ENCODE peak calls at places on chromosome 16, in four cellular contexts. R, W, P and C are unnamed samples.
A peak's percentile ranks its signal among the peaks of the same experiment; 100 is the strongest.

GRCh38 chr16:9176547-9177418 is 85.3 kb downstream of the HAPSTR1 start:
- DNase-seq in R (no peak), W (no peak), P (no peak), C (no peak)

GRCh38 chr16:89971495-89972243 is 23.1 kb downstream of the DEF8 start:
- DNase-seq in R (peak; percentile 29), W (no peak), P (no peak), C (peak; percentile 90)

GRCh38 chr16:89357055-89357454 is 133.3 kb downstream of the ANKRD11 start:
- DNase-seq in R (no peak), W (no peak), P (no peak), C (no peak)

GRCh38 chr16:86292171-86292775 is 218.1 kb upstream of the FOXF1 start:
- DNase-seq in R (no peak), W (peak; percentile 65), P (no peak), C (no peak)

GRCh38 chr16:20899503-20900298 is 457 bp downstream of the DCUN1D3 start:
- DNase-seq in R (no peak), W (peak; percentile 89), P (peak; percentile 36), C (peak; percentile 87)

GRCh38 chr16:65572156-65572555 is 450.3 kb upstream of the CDH11 start:
- DNase-seq in R (no peak), W (no peak), P (no peak), C (no peak)

GRCh38 chr16:76114681-76115080 is 162.5 kb upstream of the CNTNAP4 start:
- DNase-seq in R (no peak), W (no peak), P (no peak), C (no peak)

GRCh38 chr16:15782573-15783365 is 74.1 kb downstream of the MYH11 start:
- DNase-seq in R (no peak), W (no peak), P (no peak), C (peak; percentile 36)

GRCh38 chr16:66426112-66427035 is 721 bp upstream of the BEAN1 start:
- DNase-seq in R (no peak), W (peak; percentile 75), P (no peak), C (no peak)

GRCh38 chr16:87790278-87791023 is 24.7 kb upstream of the KLHDC4 start:
- DNase-seq in R (peak; percentile 23), W (no peak), P (peak; percentile 94), C (no peak)

GRCh38 chr16:15523092-15523541 is 88.7 kb downstream of the BMERB1 start:
- DNase-seq in R (peak; percentile 57), W (no peak), P (peak; percentile 71), C (no peak)

GRCh38 chr16:70766176-70766575 is 34.8 kb downstream of the VAC14 start:
- DNase-seq in R (no peak), W (no peak), P (no peak), C (no peak)

GRCh38 chr16:72014675-72015074 is 6.1 kb downstream of the DHODH start:
- DNase-seq in R (no peak), W (no peak), P (no peak), C (no peak)

GRCh38 chr16:72013389-72013788 is 4.8 kb downstream of the DHODH start:
- DNase-seq in R (no peak), W (no peak), P (no peak), C (no peak)

GRCh38 chr16:72015124-72015523 is 6.6 kb downstream of the DHODH start:
- DNase-seq in R (no peak), W (no peak), P (no peak), C (no peak)

GRCh38 chr16:72013888-72014538 is 5.5 kb downstream of the DHODH start:
- DNase-seq in R (no peak), W (no peak), P (no peak), C (peak; percentile 81)

GRCh38 chr16:72012607-72013006 is 4.1 kb downstream of the DHODH start:
- DNase-seq in R (no peak), W (no peak), P (no peak), C (no peak)
- TF ChIP-seq POLR2A in R (no peak), W (no peak), P (no peak), C (no peak)

GRCh38 chr16:30902070-30902972 is 5.9 kb downstream of the CTF1 start:
- DNase-seq in R (peak; percentile 74), W (no peak), P (peak; percentile 77), C (peak; percentile 95)
- TF ChIP-seq POLR2A in R (peak; percentile 45), W (no peak), P (peak; percentile 59), C (no peak)

DNA sequence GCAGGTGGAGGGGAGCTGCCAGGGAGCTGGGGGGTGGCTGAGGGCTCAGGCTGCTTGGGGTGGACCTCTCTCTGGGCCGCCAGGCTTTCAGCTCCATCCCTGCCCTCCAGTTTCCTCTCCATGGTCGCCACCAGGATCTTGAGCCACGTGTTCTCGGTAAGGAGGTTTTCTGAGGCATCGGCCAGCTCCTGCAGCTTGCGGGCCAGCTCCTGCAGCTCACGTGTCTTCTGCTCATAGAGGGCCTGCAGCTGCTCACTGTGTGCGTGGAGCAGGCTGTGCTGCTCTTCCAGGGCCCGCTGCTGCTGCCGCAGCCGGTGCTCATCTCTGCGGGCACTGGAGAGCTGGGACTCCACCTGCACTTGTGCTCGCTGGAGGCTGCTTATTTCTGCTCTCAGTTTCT is 11.0 kb downstream of the SNN start:
- DNase-seq in R (no peak), W (no peak), P (no peak), C (no peak)
- TF ChIP-seq POLR2A in R (no peak), W (no peak), P (no peak), C (no peak)

DNA sequence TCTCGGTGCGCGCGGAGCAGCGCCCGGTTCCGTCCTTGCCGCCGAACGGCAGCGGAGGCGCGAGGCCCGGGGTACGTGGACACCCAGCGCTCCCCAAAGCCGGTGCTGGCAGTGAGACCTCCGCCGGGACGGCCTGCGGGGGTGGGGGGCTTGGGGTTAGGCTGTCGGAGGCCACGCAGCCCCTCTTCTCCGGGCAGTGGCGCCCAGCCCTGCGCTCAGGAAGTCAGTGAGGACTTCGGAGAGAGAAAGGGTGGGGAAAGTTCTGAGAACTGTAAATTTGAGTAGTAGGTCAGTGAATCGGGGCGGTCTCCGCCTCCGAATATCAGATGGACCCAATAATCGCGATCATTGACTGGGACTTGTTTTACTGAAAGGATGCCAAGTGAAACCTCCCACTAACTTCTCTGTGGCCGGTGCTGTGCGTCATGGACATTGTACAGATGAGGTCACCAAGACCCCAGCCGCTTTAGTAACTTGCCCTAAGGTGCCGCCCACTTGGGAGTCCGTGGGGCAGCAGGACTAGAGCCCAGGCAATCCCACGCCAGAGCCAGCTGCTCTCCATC is 468 bp downstream of the IL4R start:
- DNase-seq in R (peak; percentile 70), W (peak; percentile 93), P (peak; percentile 68), C (peak; percentile 87)
- TF ChIP-seq POLR2A in R (peak; percentile 61), W (no peak), P (no peak), C (no peak)